ENCODE peak calls at places on chromosome 3, in five cellular contexts. P is SK-N-SH, Z is HCT116, M is GM12878, I is K562. J is an unnamed sample.

GRCh38 chr3:117752984-117753717 is 1043.6 kb downstream of the TUSC7 start:
- DNase-seq in Z (no peak), P (no peak), I (no peak), M (no peak), J (peak; percentile 23)

GRCh38 chr3:134808835-134809234 is 13.8 kb downstream of the EPHB1 start:
- DNase-seq in P (no peak), M (no peak), I (no peak), Z (no peak), J (no peak)

GRCh38 chr3:33426068-33426467 is 14.1 kb downstream of the UBP1 start:
- DNase-seq in P (no peak), Z (no peak), I (no peak), M (no peak), J (no peak)

GRCh38 chr3:171748341-171748918 is 61.9 kb downstream of the PLD1 start:
- DNase-seq in I (no peak), P (no peak), M (no peak), Z (no peak), J (no peak)

GRCh38 chr3:1609416-1609815 is 489.2 kb upstream of the CNTN4 start:
- DNase-seq in M (no peak), P (peak; percentile 44), I (no peak), Z (no peak), J (no peak)

GRCh38 chr3:184546252-184546651 is 15.3 kb upstream of the EPHB3 start:
- DNase-seq in I (no peak), P (no peak), Z (no peak), M (no peak), J (no peak)

GRCh38 chr3:79041621-79042020 is 726.2 kb downstream of the ROBO1 start:
- DNase-seq in P (no peak), I (no peak), M (no peak), Z (no peak), J (no peak)

GRCh38 chr3:194472290-194472920 is 14.4 kb downstream of the ATP13A3 start:
- DNase-seq in I (peak; percentile 29), M (no peak), P (peak; percentile 40), Z (peak; percentile 53), J (peak; percentile 89)

GRCh38 chr3:5092018-5092417 is 30.1 kb upstream of the ARL8B start:
- DNase-seq in I (no peak), Z (no peak), M (no peak), P (no peak), J (no peak)

GRCh38 chr3:188153498-188153948 is 434 bp upstream of the LPP start:
- DNase-seq in Z (peak; percentile 75), I (no peak), M (no peak), P (peak; percentile 58), J (peak; percentile 94)

GRCh38 chr3:185807455-185808068 is 17.3 kb downstream of the IGF2BP2 start:
- DNase-seq in Z (peak; percentile 79), P (no peak), I (no peak), M (no peak), J (no peak)

GRCh38 chr3:100354850-100355249 is 20.3 kb downstream of the NIT2 start:
- DNase-seq in P (no peak), I (no peak), M (no peak), Z (no peak), J (no peak)

GRCh38 chr3:51501833-51502561 is 2.2 kb upstream of the DCAF1 start:
- DNase-seq in P (peak; percentile 72), I (peak; percentile 57), Z (peak; percentile 71), M (peak; percentile 48), J (no peak)

GRCh38 chr3:172102123-172102882 is 62.9 kb downstream of the FNDC3B start:
- DNase-seq in P (no peak), M (no peak), I (no peak), Z (no peak), J (no peak)

GRCh38 chr3:58028902-58029301 is 20.7 kb downstream of the FLNB start:
- DNase-seq in P (no peak), Z (no peak), I (no peak), M (no peak), J (no peak)

GRCh38 chr3:58577269-58577821 is at the start of gene FAM107A:
- DNase-seq in P (no peak), M (no peak), Z (no peak), I (no peak), J (no peak)

GRCh38 chr3:31671456-31671855 is 138.7 kb downstream of the STT3B start:
- DNase-seq in M (no peak), Z (no peak), P (no peak), I (no peak), J (no peak)

GRCh38 chr3:97232635-97233034 is 418.2 kb downstream of the EPHA6 start:
- DNase-seq in I (no peak), M (no peak), P (no peak), Z (no peak), J (peak; percentile 94)

GRCh38 chr3:4633078-4634004 is 140.2 kb downstream of the ITPR1 start:
- DNase-seq in M (peak; percentile 30), I (peak; percentile 32), P (peak; percentile 66), Z (peak; percentile 37), J (peak; percentile 74)

GRCh38 chr3:36303286-36303685 is 77.0 kb upstream of the STAC start:
- DNase-seq in P (no peak), Z (no peak), M (no peak), I (no peak), J (no peak)

GRCh38 chr3:32551087-32551486 is 19.6 kb downstream of the DYNC1LI1 start:
- DNase-seq in Z (no peak), I (no peak), P (no peak), M (no peak), J (no peak)

GRCh38 chr3:187005827-187006481 is 75.6 kb downstream of the ST6GAL1 start:
- DNase-seq in Z (no peak), M (no peak), I (no peak), P (no peak), J (no peak)

GRCh38 chr3:143041901-143042300 is 40.5 kb downstream of the U2SURP start:
- DNase-seq in I (no peak), P (no peak), M (no peak), Z (no peak), J (peak; percentile 11)

GRCh38 chr3:143037867-143038266 is 36.5 kb downstream of the U2SURP start:
- DNase-seq in P (no peak), Z (no peak), M (no peak), I (no peak), J (no peak)

GRCh38 chr3:143035466-143036214 is 34.3 kb downstream of the U2SURP start:
- DNase-seq in I (no peak), Z (no peak), P (no peak), M (no peak), J (no peak)

GRCh38 chr3:143040264-143040879 is 39.0 kb downstream of the U2SURP start:
- DNase-seq in P (no peak), Z (no peak), M (no peak), I (no peak), J (peak; percentile 40)

DNA sequence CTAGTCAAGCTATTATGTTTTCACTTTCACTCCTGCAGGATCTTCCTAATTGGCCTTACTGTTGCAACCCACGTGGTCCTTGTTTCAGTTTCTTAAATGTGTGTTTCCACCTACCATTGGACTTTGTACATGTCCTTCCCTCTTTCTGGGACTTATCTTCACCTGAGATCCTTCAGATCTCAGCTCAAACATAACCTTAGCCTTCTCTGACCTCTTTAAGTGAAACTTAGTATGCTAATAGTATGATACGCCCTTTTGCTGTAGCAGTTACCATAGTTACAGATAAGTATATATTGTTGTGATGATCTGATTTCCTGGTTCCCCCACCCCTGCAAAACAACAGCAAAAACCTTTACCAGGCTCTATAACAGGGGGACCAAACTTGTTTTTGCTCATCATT is 35.2 kb downstream of the U2SURP start:
- DNase-seq in Z (no peak), I (no peak), P (no peak), M (no peak), J (no peak)
- TF ChIP-seq JUND in Z (no peak), I (no peak), P (no peak), M (no peak), J (no peak)

DNA sequence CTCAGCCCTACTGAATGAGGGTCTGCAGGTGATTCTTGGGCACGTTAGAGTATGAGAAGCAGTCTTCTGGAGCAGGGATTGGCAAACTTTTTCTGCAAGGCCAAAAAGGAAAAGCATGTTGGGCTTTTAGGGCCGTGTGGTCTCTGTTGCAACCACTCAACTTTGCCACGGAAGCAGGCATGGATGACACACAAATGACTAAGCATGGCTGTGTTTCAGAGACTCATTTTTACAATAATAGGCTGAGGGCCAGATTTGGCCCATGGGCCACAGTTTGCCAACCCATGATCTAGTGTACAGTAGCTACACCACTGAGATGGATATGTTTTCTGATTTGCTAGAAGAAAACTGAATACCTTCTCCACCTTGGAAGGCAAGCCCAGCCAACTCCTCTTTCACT is 66.1 kb upstream of the PRICKLE2 start:
- DNase-seq in Z (no peak), P (no peak), M (no peak), I (no peak), J (no peak)
- TF ChIP-seq JUND in Z (no peak), P (peak; percentile 79), M (no peak), I (no peak), J (no peak)

GRCh38 chr3:53083496-53083895 is 37.6 kb upstream of the SFMBT1 start:
- DNase-seq in Z (no peak), I (no peak), P (peak; percentile 77), M (no peak), J (no peak)

GRCh38 chr3:53083949-53084309 is 38.1 kb upstream of the SFMBT1 start:
- DNase-seq in P (no peak), M (no peak), Z (no peak), I (peak; percentile 30), J (no peak)

GRCh38 chr3:53082736-53083135 is 36.9 kb upstream of the SFMBT1 start:
- DNase-seq in P (no peak), M (no peak), I (no peak), Z (no peak), J (no peak)

GRCh38 chr3:53084310-53085001 is 38.6 kb upstream of the SFMBT1 start:
- DNase-seq in Z (no peak), M (no peak), I (peak; percentile 14), P (no peak), J (peak; percentile 40)

GRCh38 chr3:53085476-53085875 is 39.6 kb upstream of the SFMBT1 start:
- DNase-seq in M (no peak), Z (no peak), P (no peak), I (no peak), J (no peak)
- TF ChIP-seq JUND in M (no peak), Z (no peak), P (no peak), I (no peak), J (no peak)

DNA sequence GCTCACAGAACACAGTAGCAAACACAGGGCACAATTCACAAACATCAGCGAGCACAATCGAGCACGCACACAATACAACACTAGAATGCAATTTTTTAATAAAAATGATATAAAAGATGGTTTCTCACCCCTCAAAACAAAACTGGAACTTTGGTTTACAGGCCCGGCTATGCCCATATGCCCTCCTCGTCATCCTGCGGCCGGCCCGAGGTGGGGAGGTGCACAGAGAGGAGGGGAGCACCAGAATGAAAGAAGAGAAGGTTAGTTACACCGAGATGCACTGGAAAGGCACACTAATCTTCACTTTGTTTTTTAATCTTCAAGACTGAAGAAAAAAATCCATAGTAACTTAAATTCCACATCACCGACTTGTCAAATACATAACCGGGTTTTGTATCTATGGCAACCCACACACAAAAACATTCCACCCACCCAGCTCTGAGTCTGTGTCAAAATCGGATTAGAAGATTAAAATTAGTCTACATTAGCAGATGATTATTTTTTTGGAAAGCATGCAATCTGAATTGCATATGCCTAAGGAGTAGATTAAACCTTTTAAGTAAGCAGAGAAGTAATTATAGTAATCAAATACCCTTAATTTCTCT is 196.7 kb upstream of the WNT5A start:
- DNase-seq in M (no peak), P (no peak), Z (no peak), I (no peak), J (no peak)
- TF ChIP-seq JUND in M (no peak), P (no peak), Z (no peak), I (no peak), J (no peak)

GRCh38 chr3:73098873-73099272 is 37.4 kb downstream of the EBLN2 start:
- DNase-seq in P (no peak), M (no peak), Z (no peak), I (no peak), J (no peak)
- TF ChIP-seq JUND in P (no peak), M (no peak), Z (no peak), I (no peak), J (no peak)

J was measured in T47D.